ENCODE peak calls at places on chromosomes 7 and 10, in nine cellular contexts. T, A, Z, K, H, U, L, Q and C are unnamed samples.

GRCh38 chr10:43053825-43054224 is 23.0 kb upstream of the RET start:
- DNase-seq in H (no peak), K (no peak), T (no peak), A (no peak), U (no peak), Z (no peak), L (no peak), Q (no peak), C (no peak)

GRCh38 chr7:16646427-16647081 is 573 bp downstream of the BZW2 start:
- DNase-seq in A (peak; percentile 4), K (no peak), Z (peak; percentile 43), T (no peak), H (no peak), U (no peak), L (no peak), Q (no peak), C (no peak)

GRCh38 chr7:3899559-3899991 is 598.5 kb downstream of the SDK1 start:
- DNase-seq in Z (no peak), U (no peak), A (no peak), T (no peak), H (no peak), L (no peak), K (no peak), Q (no peak), C (peak; percentile 23)

GRCh38 chr7:16812542-16813231 is 7.9 kb upstream of the AGR2 start:
- DNase-seq in Q (no peak), L (no peak), Z (no peak), A (no peak), H (no peak), T (no peak), U (no peak), K (no peak), C (no peak)

GRCh38 chr10:88152720-88153119 is 289.3 kb downstream of the PTEN start:
- DNase-seq in A (peak; percentile 90), Q (no peak), L (peak; percentile 89), U (peak; percentile 99), Z (peak; percentile 89), K (peak; percentile 83), H (no peak), T (no peak), C (peak; percentile 90)

GRCh38 chr10:44963772-44964633 is 4.4 kb downstream of the RASSF4 start:
- DNase-seq in Z (no peak), U (no peak), A (peak; percentile 54), K (no peak), L (peak; percentile 40), H (peak; percentile 83), Q (peak; percentile 78), T (peak; percentile 90), C (no peak)

GRCh38 chr10:14468726-14469125 is 138.0 kb upstream of the FRMD4A start:
- DNase-seq in L (no peak), T (no peak), Q (no peak), K (no peak), H (no peak), Z (no peak), U (no peak), A (no peak), C (no peak)

GRCh38 chr7:22672892-22673637 is 53.9 kb upstream of the IL6 start:
- DNase-seq in Q (no peak), H (no peak), K (peak; percentile 99), T (no peak), Z (no peak), A (peak; percentile 71), L (peak; percentile 80), U (no peak), C (no peak)

GRCh38 chr10:78302989-78303854 is 269.6 kb downstream of the RPS24 start:
- DNase-seq in Z (peak; percentile 97), Q (peak; percentile 97), L (peak; percentile 82), A (peak; percentile 95), K (peak; percentile 83), H (peak; percentile 97), T (peak; percentile 93), U (peak; percentile 93), C (peak; percentile 85)

GRCh38 chr10:78302739-78302988 is 269.0 kb downstream of the RPS24 start:
- DNase-seq in K (no peak), L (no peak), Z (no peak), T (no peak), U (no peak), A (no peak), Q (no peak), H (no peak), C (no peak)

GRCh38 chr10:78300526-78300925 is 266.9 kb downstream of the RPS24 start:
- DNase-seq in A (no peak), H (no peak), Q (peak; percentile 25), K (no peak), U (no peak), T (no peak), L (no peak), Z (no peak), C (no peak)

GRCh38 chr10:78301481-78301880 is 267.8 kb downstream of the RPS24 start:
- DNase-seq in U (no peak), Z (no peak), T (no peak), Q (no peak), A (no peak), L (no peak), K (no peak), H (no peak), C (no peak)

GRCh38 chr10:78301891-78302738 is 268.5 kb downstream of the RPS24 start:
- DNase-seq in U (no peak), T (no peak), A (no peak), Z (no peak), Q (no peak), L (no peak), K (no peak), H (no peak), C (no peak)
- TF ChIP-seq CTCF in U (peak; percentile 24), T (no peak), A (no peak), Z (no peak), Q (no peak), L (peak; percentile 16), K (peak; percentile 30), H (no peak), C (peak; percentile 8)

DNA sequence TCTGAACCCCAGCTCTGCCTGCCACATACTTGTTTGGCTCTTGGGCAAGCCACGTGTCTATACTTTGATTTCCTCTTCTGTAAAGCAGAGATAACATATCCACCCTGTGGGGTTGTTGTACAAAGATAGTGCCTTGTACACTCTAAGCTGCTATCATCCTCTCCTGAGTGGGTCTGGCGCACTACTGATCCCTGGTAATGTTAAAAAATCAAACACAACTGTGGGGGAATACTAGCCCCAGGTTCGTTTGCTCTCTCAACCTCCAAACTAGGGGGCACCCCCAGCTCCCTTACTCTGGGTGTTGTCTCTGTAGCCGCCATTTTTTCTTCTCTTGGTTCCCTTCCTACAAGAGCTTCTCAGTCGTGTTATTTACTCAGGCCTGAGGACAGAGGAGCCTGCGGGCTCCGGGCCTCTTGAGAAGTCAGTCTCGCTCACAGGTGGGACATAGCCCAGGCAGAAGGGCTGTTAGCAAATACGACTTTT is 1.0 kb downstream of the POLM start:
- DNase-seq in Z (no peak), U (no peak), A (peak; percentile 76), Q (no peak), T (peak; percentile 17), L (no peak), K (no peak), H (no peak), C (no peak)
- H3K4me3 ChIP-seq in Z (no peak overlapping the region), U (peak overlapping the region; percentile 79), A (peak overlapping the region; percentile 56), Q (peak overlapping the region; percentile 95), T (peak overlapping the region; percentile 75), L (peak overlapping the region; percentile 79), K (peak overlapping the region; percentile 98), H (peak overlapping the region; percentile 86), C (peak overlapping the region; percentile 80)

GRCh38 chr10:17406036-17406834 is 48.2 kb downstream of the ST8SIA6 start:
- DNase-seq in U (no peak), K (no peak), A (no peak), Z (no peak), T (no peak), Q (no peak), L (no peak), H (no peak), C (no peak)

GRCh38 chr10:17407040-17407439 is 47.4 kb downstream of the ST8SIA6 start:
- DNase-seq in T (no peak), K (no peak), U (no peak), H (no peak), Z (no peak), Q (no peak), L (no peak), A (no peak), C (no peak)

GRCh38 chr10:17410907-17411306 is 43.5 kb downstream of the ST8SIA6 start:
- DNase-seq in A (no peak), U (no peak), Q (no peak), H (no peak), K (no peak), Z (no peak), L (no peak), T (no peak), C (no peak)

GRCh38 chr10:17412323-17412722 is 42.1 kb downstream of the ST8SIA6 start:
- DNase-seq in Q (no peak), T (no peak), U (no peak), Z (no peak), K (no peak), H (no peak), A (no peak), L (no peak), C (no peak)

DNA sequence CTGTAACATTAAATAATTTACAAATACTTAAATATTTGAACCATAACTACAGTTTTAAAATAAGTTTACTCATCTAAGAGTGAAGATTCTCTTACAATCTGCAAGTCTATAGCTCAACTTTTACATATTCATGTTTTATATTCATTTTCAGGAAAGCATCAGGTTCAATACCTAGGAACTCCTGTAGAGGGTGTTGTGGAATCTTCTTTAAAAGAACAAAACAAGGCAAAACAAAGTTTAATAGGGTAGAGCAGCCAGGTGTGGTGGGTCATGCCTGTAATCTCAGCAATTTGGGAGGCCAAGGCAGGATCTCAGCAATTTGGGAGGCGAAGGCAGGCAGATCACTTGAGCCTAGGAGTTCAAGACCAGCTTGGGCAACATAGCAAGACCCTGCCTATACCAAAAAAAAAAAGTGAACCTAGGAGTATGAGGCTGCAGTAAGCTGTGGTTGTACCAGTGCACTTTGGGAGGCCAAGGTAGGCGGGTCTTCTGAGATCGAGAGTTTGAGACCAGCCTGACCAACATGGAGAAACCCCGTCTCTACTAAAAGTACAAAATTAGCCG is 45.1 kb downstream of the ST8SIA6 start:
- DNase-seq in Z (peak; percentile 61), H (no peak), K (no peak), U (peak; percentile 6), Q (no peak), L (peak; percentile 8), T (no peak), A (peak; percentile 7), C (peak; percentile 29)
- TF ChIP-seq CTCF in Z (peak; percentile 43), H (peak; percentile 21), K (peak; percentile 62), U (peak; percentile 58), Q (peak; percentile 21), L (peak; percentile 60), T (peak; percentile 52), A (peak; percentile 27), C (peak; percentile 59)

GRCh38 chr10:21509391-21510217 is 15.9 kb downstream of the SKIDA1 start:
- DNase-seq in H (no peak), Z (no peak), L (no peak), Q (no peak), U (no peak), T (no peak), K (no peak), A (no peak), C (no peak)

GRCh38 chr10:21508987-21509334 is 16.5 kb downstream of the SKIDA1 start:
- DNase-seq in Q (no peak), H (no peak), Z (no peak), L (no peak), A (no peak), K (no peak), U (no peak), T (no peak), C (no peak)

GRCh38 chr10:21511931-21512330 is 13.6 kb downstream of the SKIDA1 start:
- DNase-seq in Q (no peak), U (no peak), L (no peak), A (no peak), Z (no peak), K (no peak), T (no peak), H (no peak), C (no peak)

GRCh38 chr10:21513035-21513434 is 12.4 kb downstream of the SKIDA1 start:
- DNase-seq in L (no peak), H (no peak), A (no peak), U (no peak), Q (no peak), K (no peak), Z (no peak), T (no peak), C (no peak)

GRCh38 chr10:21510218-21511070 is 15.0 kb downstream of the SKIDA1 start:
- DNase-seq in T (no peak), Q (no peak), K (no peak), A (no peak), L (no peak), H (peak; percentile 21), Z (no peak), U (no peak), C (no peak)
- H3K4me3 ChIP-seq in T (peak overlapping the region; percentile 66), Q (no peak overlapping the region), K (no peak overlapping the region), A (no peak overlapping the region), L (peak overlapping the region; percentile 44), H (peak overlapping the region; percentile 58), Z (no peak overlapping the region), U (peak overlapping the region; percentile 47), C (peak overlapping the region; percentile 22)